ENCODE peak calls at places on chromosomes 16 and 17, in five cellular contexts. S is H9, H is H1, P is mesenchymal stem cell, C is trophoblast cell. R is an unnamed sample.

GRCh38 chr17:17402558-17402957 is 74.2 kb upstream of the MED9 start:
- DNase-seq in S (no peak), H (no peak), P (no peak), C (peak), R (no peak)

GRCh38 chr17:57876023-57876865 is 26.4 kb upstream of the MRPS23 start:
- DNase-seq in S (peak), H (no peak), P (no peak), C (no peak), R (no peak)

GRCh38 chr17:30422171-30422570 is 43.4 kb downstream of the CPD start:
- DNase-seq in S (no peak), H (no peak), P (no peak), C (no peak), R (no peak)

GRCh38 chr17:35846055-35846809 is 22.5 kb downstream of the HEATR9 start:
- DNase-seq in S (no peak), H (no peak), P (peak), C (no peak), R (no peak)

GRCh38 chr16:51408357-51408756 is 257.3 kb upstream of the SALL1 start:
- DNase-seq in S (no peak), H (no peak), P (peak), C (no peak), R (no peak)

GRCh38 chr17:65013613-65014391 is 42.7 kb downstream of the GNA13 start:
- DNase-seq in S (no peak), H (no peak), P (peak), C (peak), R (no peak)

GRCh38 chr17:80517641-80518040 is 27.0 kb upstream of the RPTOR start:
- DNase-seq in S (no peak), H (no peak), P (no peak), C (no peak), R (no peak)

GRCh38 chr16:52964290-52964689 is 88.4 kb downstream of the CHD9NB start:
- DNase-seq in S (no peak), H (no peak), P (no peak), C (peak), R (peak)

GRCh38 chr16:58030136-58030840 is 4.7 kb downstream of the MMP15 start:
- DNase-seq in S (no peak), H (no peak), P (no peak), C (no peak), R (no peak)

GRCh38 chr16:5072334-5073278 is 963 bp downstream of the ALG1 start:
- DNase-seq in S (no peak), H (no peak), P (no peak), C (no peak), R (no peak)

GRCh38 chr16:19165101-19165500 is 2.9 kb upstream of the SYT17 start:
- DNase-seq in S (no peak), H (no peak), P (no peak), C (peak), R (no peak)

GRCh38 chr17:79294459-79295071 is 219.9 kb downstream of the ENGASE start:
- DNase-seq in S (peak), H (peak), P (peak), C (peak), R (peak)

GRCh38 chr16:89052824-89053724 is 40.6 kb upstream of the ACSF3 start:
- DNase-seq in S (no peak), H (no peak), P (no peak), C (no peak), R (no peak)

GRCh38 chr16:56651586-56651985 is at the start of gene MT1B:
- DNase-seq in S (no peak), H (no peak), P (no peak), C (no peak), R (no peak)

GRCh38 chr17:50274945-50275221 is 617 bp downstream of the TMEM92 start:
- DNase-seq in S (no peak), H (no peak), P (no peak), C (no peak), R (no peak)

GRCh38 chr16:85699628-85700027 is 10.9 kb upstream of the GINS2 start:
- DNase-seq in S (no peak), H (no peak), P (peak), C (peak), R (no peak)

GRCh38 chr17:45639297-45639849 is 144.7 kb upstream of the CRHR1 start:
- DNase-seq in S (no peak), H (no peak), P (no peak), C (no peak), R (no peak)

GRCh38 chr16:15434425-15435215 is at the start of gene BMERB1:
- DNase-seq in S (peak), H (no peak), P (peak), C (no peak), R (peak)

GRCh38 chr17:57955183-57955952 is at the start of gene CUEDC1:
- DNase-seq in S (peak), H (no peak), P (peak), C (peak), R (peak)

GRCh38 chr17:80029235-80029974 is 6.3 kb downstream of the TBC1D16 start:
- DNase-seq in S (no peak), H (no peak), P (peak), C (peak), R (no peak)

GRCh38 chr17:4074831-4075495 is 67.9 kb downstream of the ZZEF1 start:
- DNase-seq in S (no peak), H (no peak), P (peak), C (peak), R (peak)

GRCh38 chr17:40247926-40248495 is 28.9 kb downstream of the WIPF2 start:
- DNase-seq in S (no peak), H (no peak), P (no peak), C (no peak), R (no peak)

GRCh38 chr17:40248507-40248906 is 29.4 kb downstream of the WIPF2 start:
- DNase-seq in S (no peak), H (no peak), P (no peak), C (no peak), R (no peak)

GRCh38 chr17:40259505-40259904 is 28.2 kb upstream of the CDC6 start:
- DNase-seq in S (no peak), H (no peak), P (no peak), C (no peak), R (no peak)

GRCh38 chr17:40251576-40251975 is 32.5 kb downstream of the WIPF2 start:
- DNase-seq in S (no peak), H (no peak), P (peak), C (no peak), R (no peak)

GRCh38 chr17:40253565-40253964 is 34.1 kb upstream of the CDC6 start:
- DNase-seq in S (no peak), H (no peak), P (no peak), C (no peak), R (no peak)
- H2BK12ac ChIP-seq in S (no peak), H (no peak), P (no peak), C (no peak), R (no peak)

GRCh38 chr17:39951924-39952664 is 10.7 kb upstream of the GSDMA start:
- DNase-seq in S (no peak), H (no peak), P (no peak), C (no peak), R (no peak)

GRCh38 chr17:39952665-39953470 is 9.9 kb upstream of the GSDMA start:
- DNase-seq in S (peak), H (peak), P (peak), C (peak), R (peak)

GRCh38 chr17:39955726-39956225 is 7.0 kb upstream of the GSDMA start:
- DNase-seq in S (no peak), H (no peak), P (no peak), C (no peak), R (no peak)

GRCh38 chr17:39954876-39955275 is 7.9 kb upstream of the GSDMA start:
- DNase-seq in S (peak), H (no peak), P (no peak), C (no peak), R (no peak)

DNA sequence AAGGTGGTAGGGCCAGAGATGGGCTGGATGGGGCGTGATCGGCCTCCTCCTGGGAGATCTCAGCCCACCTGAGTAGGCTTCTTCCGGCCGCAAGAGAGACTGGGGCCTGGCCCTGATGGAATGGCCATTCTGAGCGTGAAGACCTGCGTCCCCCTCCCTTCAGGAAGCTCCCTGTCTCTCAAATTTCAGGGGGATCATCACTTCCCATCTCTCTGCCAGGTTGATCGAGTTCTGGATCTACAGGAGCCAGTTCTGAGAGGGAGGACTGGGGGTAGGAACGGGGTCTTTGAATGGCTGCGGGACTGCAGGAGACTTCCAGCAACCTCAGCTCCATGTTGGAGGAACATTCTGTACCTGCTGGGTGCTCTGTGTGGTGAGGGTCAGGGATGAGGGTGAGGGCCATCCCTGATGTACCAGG is 9.3 kb upstream of the GSDMA start:
- DNase-seq in S (no peak), H (no peak), P (no peak), C (no peak), R (no peak)
- H3K14ac ChIP-seq in S (peak), H (no peak), P (peak), C (peak), R (no peak)

GRCh38 chr17:52158450-52159042 is at the start of gene CA10:
- DNase-seq in S (peak), H (peak), P (no peak), C (no peak), R (peak)
- H2BK12ac ChIP-seq in S (no peak), H (no peak), P (no peak), C (no peak), R (no peak)

GRCh38 chr17:61208301-61209098 is 191.1 kb upstream of the TBX2 start:
- DNase-seq in S (no peak), H (no peak), P (peak), C (no peak), R (no peak)

GRCh38 chr17:61209524-61209923 is 190.1 kb upstream of the TBX2 start:
- DNase-seq in S (no peak), H (no peak), P (no peak), C (no peak), R (no peak)

GRCh38 chr17:61212655-61213054 is 187.0 kb upstream of the TBX2 start:
- DNase-seq in S (no peak), H (no peak), P (no peak), C (no peak), R (no peak)

GRCh38 chr17:61209099-61209439 is 190.6 kb upstream of the TBX2 start:
- DNase-seq in S (no peak), H (no peak), P (no peak), C (no peak), R (no peak)

GRCh38 chr17:61211233-61211632 is 188.4 kb upstream of the TBX2 start:
- DNase-seq in S (no peak), H (no peak), P (no peak), C (no peak), R (no peak)
- H3K14ac ChIP-seq in S (no peak), H (no peak), P (no peak), C (no peak), R (no peak)

GRCh38 chr17:37520174-37520573 is 30.5 kb downstream of the DUSP14 start:
- DNase-seq in S (no peak), H (no peak), P (no peak), C (no peak), R (no peak)
- H2BK12ac ChIP-seq in S (no peak), H (no peak), P (no peak), C (no peak), R (no peak)

DNA sequence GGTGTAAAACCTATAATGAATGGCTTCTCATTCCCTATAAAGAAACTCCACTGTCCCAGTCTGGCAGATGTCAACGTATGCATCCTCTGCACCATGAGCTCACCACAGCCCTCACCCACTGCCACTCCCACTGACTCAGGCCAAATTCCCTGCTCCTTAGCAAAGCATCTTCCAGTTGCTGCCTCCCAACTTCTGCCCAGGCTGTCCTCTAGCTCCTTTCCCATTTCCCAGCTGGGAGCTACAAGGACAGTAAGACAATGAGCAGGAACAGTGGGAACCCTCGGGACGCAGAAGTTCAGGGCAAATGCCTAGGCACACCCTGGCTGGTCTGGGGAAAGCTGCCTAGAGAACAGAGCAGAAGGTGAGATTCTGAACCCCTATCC is 9.1 kb upstream of the THAP11 start:
- DNase-seq in S (no peak), H (no peak), P (peak), C (no peak), R (no peak)
- H3K14ac ChIP-seq in S (no peak), H (no peak), P (no peak), C (peak), R (no peak)

R was measured in neuronal stem cell.